ENCODE peak calls at places on chromosome 19, in ten cellular contexts. Z is neural progenitor cell, L is Caco-2, T is fibroblast of lung, A is breast epithelium, N is SJSA1, C is cardiac muscle cell, R is AG04450, I is right cardiac atrium, F is gastrocnemius medialis. M is an unnamed sample. For H3K9me3 and H3K27me3, the result is how much of the 10 kb centered on the place peaks cover.

GRCh38 chr19:28569132-28570114 is 643.5 kb downstream of the UQCRFS1 start:
- DNase-seq in Z (no peak), L (no peak), T (no peak), A (no peak), N (no peak), C (no peak), R (no peak), I (no peak), F (no peak), M (no peak)

GRCh38 chr19:45901912-45902650 is at the start of gene MYPOP:
- DNase-seq in Z (peak), L (no peak), T (no peak), A (peak), N (no peak), C (peak), R (no peak), I (no peak), F (no peak), M (no peak)

GRCh38 chr19:47499863-47500830 is 14.7 kb downstream of the NAPA start:
- DNase-seq in Z (no peak), L (no peak), T (no peak), A (no peak), N (no peak), C (no peak), R (no peak), I (no peak), F (no peak), M (no peak)

GRCh38 chr19:7328647-7329046 is 20.1 kb upstream of the ARHGEF18 start:
- DNase-seq in Z (no peak), L (no peak), T (no peak), A (no peak), N (no peak), C (no peak), R (no peak), I (no peak), F (no peak), M (no peak)

GRCh38 chr19:17385878-17386611 is 8.0 kb downstream of the CCDC194 start:
- DNase-seq in Z (peak), L (peak), T (peak), A (no peak), N (peak), C (peak), R (no peak), I (peak), F (no peak), M (peak)

GRCh38 chr19:11580665-11581418 is 3.4 kb upstream of the ACP5 start:
- DNase-seq in Z (no peak), L (no peak), T (no peak), A (no peak), N (no peak), C (no peak), R (no peak), I (peak), F (no peak), M (no peak)

GRCh38 chr19:13932911-13933393 is 5.3 kb downstream of the PODNL1 start:
- DNase-seq in Z (no peak), L (no peak), T (no peak), A (no peak), N (no peak), C (no peak), R (no peak), I (no peak), F (no peak), M (no peak)

GRCh38 chr19:8307965-8308866 is at the start of gene CD320:
- DNase-seq in Z (peak), L (peak), T (peak), A (peak), N (peak), C (peak), R (peak), I (peak), F (peak), M (peak)

GRCh38 chr19:2722541-2723344 is 1.6 kb upstream of the DIRAS1 start:
- DNase-seq in Z (no peak), L (no peak), T (peak), A (peak), N (peak), C (peak), R (no peak), I (peak), F (peak), M (no peak)

GRCh38 chr19:13051581-13052165 is 51.0 kb downstream of the LYL1 start:
- DNase-seq in Z (peak), L (peak), T (peak), A (peak), N (no peak), C (peak), R (no peak), I (no peak), F (peak), M (peak)

GRCh38 chr19:8245869-8246835 is 37.0 kb downstream of the CERS4 start:
- DNase-seq in Z (no peak), L (peak), T (no peak), A (no peak), N (no peak), C (no peak), R (no peak), I (no peak), F (no peak), M (no peak)

GRCh38 chr19:610801-611505 is 21.3 kb downstream of the HCN2 start:
- DNase-seq in Z (no peak), L (no peak), T (peak), A (no peak), N (peak), C (no peak), R (peak), I (peak), F (no peak), M (peak)

GRCh38 chr19:29923653-29924052 is 18.4 kb upstream of the URI1 start:
- DNase-seq in Z (no peak), L (no peak), T (no peak), A (no peak), N (no peak), C (no peak), R (no peak), I (no peak), F (no peak), M (no peak)

GRCh38 chr19:33460221-33460908 is 61.2 kb downstream of the PEPD start:
- DNase-seq in Z (no peak), L (peak), T (no peak), A (no peak), N (no peak), C (no peak), R (no peak), I (no peak), F (no peak), M (no peak)

GRCh38 chr19:34757441-34757840 is 15.6 kb downstream of the ZNF599 start:
- DNase-seq in Z (no peak), L (no peak), T (no peak), A (no peak), N (no peak), C (no peak), R (no peak), I (no peak), F (no peak), M (no peak)
- H3K9me3 ChIP-seq in Z (under half), L (under half), T (under half), A (half or more), N (under half), C (under half), R (under half), I (under half), F (under half), M (under half)

DNA sequence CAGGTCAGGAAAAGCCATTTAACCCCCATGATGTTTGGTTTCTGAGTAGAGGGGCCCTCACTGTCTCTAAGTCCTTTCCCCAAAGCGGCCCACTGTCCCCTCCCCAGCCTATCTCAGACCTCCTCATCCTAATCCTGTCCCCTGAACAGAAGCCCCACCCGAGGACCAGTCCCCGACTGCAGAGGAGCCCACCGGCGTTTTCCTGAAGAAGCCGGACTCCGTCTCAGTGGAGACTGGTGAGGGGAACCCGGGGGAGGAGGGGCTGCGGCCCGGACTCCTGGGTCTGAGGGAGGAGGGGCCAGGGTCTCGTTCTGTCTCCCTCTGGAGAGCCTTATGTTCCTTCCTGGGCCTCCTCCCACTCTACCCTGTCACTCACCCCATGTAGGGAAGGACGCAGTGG is 2.9 kb downstream of the MYBPC2 start:
- DNase-seq in Z (no peak), L (no peak), T (no peak), A (no peak), N (no peak), C (no peak), R (no peak), I (no peak), F (no peak), M (no peak)
- H3K27me3 ChIP-seq in Z (under half), L (under half), T (under half), A (under half), N (under half), C (under half), R (under half), I (under half), F (under half), M (under half)

GRCh38 chr19:56987184-56987583 is 132.6 kb upstream of the USP29 start:
- DNase-seq in Z (no peak), L (no peak), T (no peak), A (no peak), N (no peak), C (no peak), R (no peak), I (no peak), F (no peak), M (no peak)

GRCh38 chr19:56993851-56994250 is 125.9 kb upstream of the USP29 start:
- DNase-seq in Z (no peak), L (no peak), T (no peak), A (no peak), N (no peak), C (no peak), R (no peak), I (no peak), F (no peak), M (no peak)

GRCh38 chr19:56983148-56983547 is 136.6 kb upstream of the USP29 start:
- DNase-seq in Z (no peak), L (no peak), T (no peak), A (no peak), N (no peak), C (no peak), R (no peak), I (no peak), F (no peak), M (no peak)

GRCh38 chr19:56983804-56984203 is 136.0 kb upstream of the USP29 start:
- DNase-seq in Z (no peak), L (no peak), T (no peak), A (no peak), N (no peak), C (no peak), R (no peak), I (no peak), F (no peak), M (no peak)

DNA sequence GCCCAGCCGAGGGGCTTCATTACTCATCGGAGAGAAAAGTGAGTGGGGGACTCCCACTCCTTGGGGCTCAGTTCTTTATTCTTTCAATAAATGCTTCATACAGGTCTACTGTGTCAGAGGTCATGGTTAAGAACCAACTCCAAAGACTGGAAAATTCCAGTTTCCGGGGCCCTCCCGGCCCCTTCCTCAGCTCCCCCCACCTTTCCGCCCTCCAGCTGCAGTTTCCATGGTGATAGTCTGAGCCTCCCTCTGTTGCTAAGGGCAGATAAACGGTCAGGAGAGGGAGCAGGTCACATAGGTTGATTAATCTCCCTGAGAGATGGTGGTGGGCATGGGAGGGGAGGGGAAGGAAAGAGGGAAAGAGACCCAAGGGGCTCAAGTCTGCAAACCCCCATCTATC is 131.5 kb upstream of the USP29 start:
- DNase-seq in Z (no peak), L (no peak), T (no peak), A (no peak), N (no peak), C (no peak), R (no peak), I (no peak), F (no peak), M (no peak)
- H3K9me3 ChIP-seq in Z (under half), L (under half), T (under half), A (under half), N (under half), C (under half), R (half or more), I (under half), F (under half), M (under half)

GRCh38 chr19:55081773-55082022 is 6.0 kb downstream of the EPS8L1 start:
- DNase-seq in Z (no peak), L (no peak), T (no peak), A (no peak), N (no peak), C (no peak), R (no peak), I (no peak), F (no peak), M (no peak)

GRCh38 chr19:55080121-55080914 is 4.6 kb downstream of the EPS8L1 start:
- DNase-seq in Z (peak), L (peak), T (peak), A (peak), N (peak), C (peak), R (peak), I (peak), F (no peak), M (peak)

GRCh38 chr19:55082023-55082851 is 6.6 kb downstream of the EPS8L1 start:
- DNase-seq in Z (peak), L (no peak), T (peak), A (no peak), N (peak), C (no peak), R (no peak), I (peak), F (no peak), M (no peak)

GRCh38 chr19:55079400-55080038 is 3.9 kb downstream of the EPS8L1 start:
- DNase-seq in Z (no peak), L (no peak), T (no peak), A (no peak), N (no peak), C (no peak), R (no peak), I (no peak), F (no peak), M (no peak)

DNA sequence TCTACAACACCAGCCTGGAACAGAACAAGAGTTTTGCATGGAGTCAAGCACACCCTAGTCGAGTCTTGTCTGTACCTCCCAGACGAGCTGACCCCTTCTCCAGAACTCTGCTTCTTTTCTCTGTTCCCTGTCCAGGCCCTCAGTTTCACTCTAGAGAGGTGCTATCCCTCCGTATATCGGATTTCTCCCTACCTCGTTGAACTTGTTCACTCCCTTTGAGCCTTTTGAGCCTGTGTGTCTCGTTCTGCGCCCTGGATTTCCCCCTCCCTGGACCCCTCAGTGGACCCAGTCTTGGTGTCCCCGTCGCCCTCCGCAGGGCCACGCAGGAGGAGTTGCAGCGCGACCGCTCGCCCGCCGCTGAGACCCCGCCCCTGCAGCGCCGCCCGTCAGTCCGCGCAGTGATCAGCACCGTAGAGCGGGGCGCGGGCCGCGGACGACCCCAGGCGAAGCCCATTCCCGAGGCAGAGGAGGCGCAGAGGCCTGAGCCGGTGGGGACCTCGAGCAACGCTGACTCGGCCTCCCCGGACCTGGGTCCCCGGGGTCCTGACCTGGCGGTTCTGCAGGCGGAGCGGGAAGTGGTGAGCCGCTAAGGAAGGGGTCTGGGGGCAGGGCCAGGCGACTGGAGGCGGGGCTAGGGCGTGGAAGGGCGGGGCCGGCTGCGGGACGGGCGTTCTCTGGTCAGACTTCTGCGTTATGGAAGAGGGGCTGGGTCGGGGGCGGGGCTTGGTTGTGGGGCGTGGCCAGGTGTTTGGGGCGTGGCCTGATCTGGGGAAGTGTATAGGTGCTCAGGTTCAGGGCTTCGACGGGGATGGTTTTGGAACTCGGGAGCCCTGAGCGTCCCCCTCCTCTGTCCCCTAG is 5.5 kb downstream of the EPS8L1 start:
- DNase-seq in Z (peak), L (peak), T (peak), A (peak), N (peak), C (peak), R (no peak), I (peak), F (peak), M (peak)
- H3K27me3 ChIP-seq in Z (half or more), L (under half), T (under half), A (under half), N (half or more), C (half or more), R (half or more), I (under half), F (half or more), M (under half)

DNA sequence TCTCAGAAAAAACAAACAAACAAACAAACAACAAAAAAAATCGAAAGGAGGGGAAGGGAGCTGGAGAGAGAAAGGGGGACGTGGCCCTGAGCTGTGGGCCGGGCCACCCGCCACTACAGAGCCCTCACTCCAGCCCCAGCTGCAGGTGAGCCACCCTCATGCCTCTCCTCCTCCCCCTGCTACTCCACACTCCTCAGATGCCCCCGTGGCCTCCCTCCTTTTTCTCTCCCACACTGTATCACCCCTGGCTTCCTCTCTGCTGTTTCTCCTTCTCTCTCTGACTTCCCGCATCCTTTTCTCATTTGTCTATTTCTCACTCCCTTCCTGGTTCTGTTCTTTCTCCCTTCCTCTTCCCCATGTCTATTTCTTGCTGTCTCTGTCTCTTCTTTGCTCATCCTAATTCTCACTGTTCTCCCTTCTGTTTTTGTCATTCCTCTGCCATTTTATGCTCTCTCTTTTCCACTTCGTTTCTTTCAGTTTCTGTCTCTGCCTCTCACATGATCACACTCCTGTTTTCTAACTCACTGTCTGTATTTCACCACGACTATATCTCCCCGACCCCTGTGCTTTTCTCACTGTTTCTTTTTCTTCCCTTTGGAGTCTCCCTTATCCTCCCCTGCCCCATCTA is 2.7 kb downstream of the KLK2 start:
- DNase-seq in Z (no peak), L (no peak), T (no peak), A (no peak), N (no peak), C (no peak), R (no peak), I (no peak), F (no peak), M (no peak)
- H3K9me3 ChIP-seq in Z (under half), L (under half), T (under half), A (under half), N (under half), C (under half), R (under half), I (under half), F (under half), M (under half)